ENCODE peak calls at places on chromosomes 3 and 15, in seven cellular contexts. M, I, C, E, W, Y and Q are unnamed samples.

GRCh38 chr3:53748512-53749271 is 97.5 kb downstream of the CHDH start:
- DNase-seq in I (no peak), C (no peak), W (peak; percentile 71), E (no peak), M (no peak), Y (no peak), Q (no peak)

GRCh38 chr15:39756806-39757522 is 25.7 kb downstream of the FSIP1 start:
- DNase-seq in M (no peak), Y (peak; percentile 85), C (no peak), W (peak; percentile 69), I (peak; percentile 65), E (peak; percentile 66), Q (no peak)

GRCh38 chr3:115322901-115323300 is 175.8 kb upstream of the ZBTB20 start:
- DNase-seq in W (no peak), M (no peak), C (no peak), E (no peak), I (no peak), Y (no peak), Q (no peak)

GRCh38 chr15:40830884-40831283 is 2.4 kb upstream of the PPP1R14D start:
- DNase-seq in C (no peak), I (no peak), M (no peak), W (no peak), E (no peak), Y (no peak), Q (no peak)

GRCh38 chr3:52436500-52437106 is 8.3 kb downstream of the SEMA3G start:
- DNase-seq in Y (no peak), I (no peak), C (peak; percentile 42), E (no peak), W (no peak), M (peak; percentile 31), Q (no peak)

GRCh38 chr3:72154391-72155300 is 369.7 kb upstream of the PROK2 start:
- DNase-seq in I (no peak), W (no peak), C (no peak), E (no peak), M (peak; percentile 67), Y (no peak), Q (no peak)

GRCh38 chr15:25846377-25846776 is 16.8 kb downstream of the ATP10A start:
- DNase-seq in M (no peak), W (peak; percentile 59), E (no peak), C (no peak), I (no peak), Y (no peak), Q (no peak)

GRCh38 chr15:89051875-89052274 is 36.4 kb upstream of the ABHD2 start:
- DNase-seq in C (no peak), W (no peak), E (no peak), Y (no peak), I (no peak), M (no peak), Q (peak; percentile 72)

GRCh38 chr15:63815796-63816533 is 17.8 kb downstream of the HERC1 start:
- DNase-seq in M (no peak), C (no peak), W (no peak), Y (no peak), I (no peak), E (no peak), Q (no peak)

GRCh38 chr3:139300416-139300815 is 43.4 kb upstream of the MRPS22 start:
- DNase-seq in C (no peak), M (no peak), E (no peak), Y (no peak), I (no peak), W (no peak), Q (no peak)

GRCh38 chr3:16126634-16127033 is 47.8 kb upstream of the GALNT15 start:
- DNase-seq in W (no peak), E (no peak), Y (no peak), I (peak; percentile 46), C (no peak), M (no peak), Q (no peak)

DNA sequence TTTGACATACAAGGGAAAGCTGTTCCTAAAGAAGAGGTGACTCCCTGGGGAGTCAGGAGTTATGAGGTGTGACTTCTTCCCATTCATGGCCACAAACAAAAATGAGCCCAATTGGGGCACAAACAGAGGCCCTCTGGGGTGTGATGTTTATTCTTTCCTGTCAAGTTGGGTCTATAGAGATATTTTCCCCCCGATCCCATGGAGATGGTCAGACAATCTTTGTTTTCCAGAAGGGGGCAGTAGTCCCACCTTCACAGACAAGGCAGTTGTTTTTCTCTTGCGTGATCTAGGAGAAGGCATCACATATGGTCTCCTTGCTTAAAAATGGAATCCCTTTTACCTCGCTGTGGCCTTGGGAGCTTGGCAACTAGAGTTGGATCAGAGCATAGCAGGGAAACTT is 110.3 kb downstream of the MFSD1 start:
- DNase-seq in W (no peak), I (no peak), C (no peak), M (no peak), E (no peak), Y (no peak), Q (no peak)
- TF ChIP-seq CTCF in W (peak; percentile 44), I (no peak), C (no peak), M (no peak), E (peak; percentile 17), Y (peak; percentile 45), Q (peak; percentile 7)

GRCh38 chr3:124992041-124992440 is 57.5 kb upstream of the MUC13 start:
- DNase-seq in E (no peak), W (no peak), I (no peak), M (no peak), C (no peak), Y (no peak), Q (no peak)

GRCh38 chr3:124997303-124998246 is 58.2 kb downstream of the HEG1 start:
- DNase-seq in I (no peak), C (no peak), Y (peak; percentile 16), E (no peak), W (no peak), M (no peak), Q (no peak)

GRCh38 chr3:124993462-124993861 is 58.9 kb upstream of the MUC13 start:
- DNase-seq in W (no peak), M (peak; percentile 32), C (peak; percentile 64), I (no peak), Y (no peak), E (no peak), Q (peak; percentile 39)

GRCh38 chr3:124998247-124998630 is 57.6 kb downstream of the HEG1 start:
- DNase-seq in I (no peak), Y (no peak), E (no peak), C (no peak), M (no peak), W (no peak), Q (no peak)

DNA sequence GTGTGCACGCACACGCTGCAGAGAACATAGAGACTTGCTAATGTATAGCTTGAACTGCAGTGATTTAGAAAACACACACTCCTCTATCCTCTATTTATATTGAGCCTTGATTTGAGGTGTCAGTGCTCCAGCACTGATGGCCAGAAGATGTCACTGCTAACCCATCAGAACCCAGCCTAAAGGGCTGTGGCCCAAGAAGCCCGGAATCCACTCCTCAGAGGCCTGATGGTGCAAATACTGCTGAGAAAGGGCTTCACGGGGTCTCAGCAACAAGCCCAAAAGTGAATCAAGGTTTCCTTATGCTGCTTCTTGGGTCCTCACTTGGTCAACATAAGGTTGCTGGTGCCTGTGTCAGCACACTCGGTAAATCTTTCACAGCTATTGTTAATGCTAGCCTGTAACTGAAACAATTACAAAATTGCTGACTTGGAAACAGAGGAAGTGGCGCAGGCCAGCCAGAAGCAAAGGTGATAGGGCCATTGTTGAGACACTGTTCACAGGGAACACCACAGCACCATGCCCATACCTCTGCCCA is 60.3 kb downstream of the HEG1 start:
- DNase-seq in M (peak; percentile 69), Y (peak; percentile 84), E (peak; percentile 79), I (peak; percentile 37), C (peak; percentile 38), W (peak; percentile 42), Q (no peak)
- H3K36me3 ChIP-seq in M (no peaks in the 10 kb centered on the region), Y (peaks cover 10% of the 10 kb centered on the region), E (no peaks in the 10 kb centered on the region), I (peaks cover 8% of the 10 kb centered on the region), C (peaks cover 86% of the 10 kb centered on the region), W (no peaks in the 10 kb centered on the region), Q (peaks cover 58% of the 10 kb centered on the region)

GRCh38 chr15:42507514-42507913 is 12.1 kb downstream of the SNAP23 start:
- DNase-seq in C (no peak), W (no peak), E (no peak), I (no peak), M (no peak), Y (no peak), Q (no peak)

GRCh38 chr15:42503822-42504221 is 8.4 kb downstream of the SNAP23 start:
- DNase-seq in I (no peak), C (no peak), E (no peak), M (no peak), W (peak; percentile 12), Y (no peak), Q (no peak)

GRCh38 chr15:42502472-42502871 is 7.0 kb downstream of the SNAP23 start:
- DNase-seq in E (no peak), Y (no peak), W (no peak), M (no peak), C (no peak), I (no peak), Q (no peak)

GRCh38 chr15:42508263-42508690 is 12.8 kb downstream of the SNAP23 start:
- DNase-seq in Y (no peak), W (no peak), E (no peak), I (no peak), M (peak; percentile 65), C (no peak), Q (no peak)

DNA sequence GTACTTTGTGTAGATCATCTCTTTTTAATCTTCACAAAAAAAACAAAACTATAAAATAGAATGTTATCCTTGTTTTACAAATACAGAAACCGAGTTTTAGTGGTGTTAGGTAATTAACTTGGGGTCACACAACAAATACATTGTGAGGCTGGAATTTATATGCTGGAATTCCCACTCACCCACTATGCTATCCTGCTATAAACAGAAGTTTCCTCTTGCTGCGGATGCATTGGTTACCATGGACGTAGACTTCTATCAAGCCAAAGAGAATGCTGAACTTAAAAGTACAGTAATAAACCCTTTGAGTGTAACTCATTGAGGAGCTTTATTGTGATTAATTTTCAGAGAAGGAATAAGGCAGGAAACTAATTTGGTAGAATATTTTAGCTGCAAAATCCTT is 9.2 kb downstream of the SNAP23 start:
- DNase-seq in C (no peak), I (no peak), E (no peak), M (no peak), W (no peak), Y (no peak), Q (no peak)
- H3K4me3 ChIP-seq in C (no peak overlapping the region), I (no peak overlapping the region), E (no peak overlapping the region), M (no peak overlapping the region), W (no peak overlapping the region), Y (no peak overlapping the region), Q (no peak overlapping the region)

GRCh38 chr3:43075904-43076661 is 29.8 kb downstream of the POMGNT2 start:
- DNase-seq in E (no peak), W (no peak), Y (no peak), M (no peak), C (no peak), I (no peak), Q (no peak)
- TF ChIP-seq CTCF in E (no peak), W (no peak), Y (no peak), M (no peak), C (no peak), I (no peak), Q (no peak)